ENCODE peak calls at places on chromosomes 3 and 15, in eight cellular contexts. O is HS-5; I is H4; T is cardiac fibroblast; D is iris pigment epithelial cell; G is GM23248; M is choroid plexus epithelial cell; J is activated gamma-delta T cell treated with anti-CD3 and anti-CD28 coated beads, Interleukin-2, amount 50 U/mL, for 16 hours. X is an unnamed sample.

GRCh38 chr3:140436421-140436820 is 241.4 kb upstream of the TRIM42 start:
- DNase-seq in O (no peak), I (no peak), T (no peak), G (no peak), D (no peak), J (no peak), M (no peak), X (no peak)

GRCh38 chr3:165217739-165218138 is 21.6 kb upstream of the SLITRK3 start:
- DNase-seq in D (no peak), T (no peak), G (no peak), O (no peak), J (no peak), M (no peak), I (no peak), X (no peak)

GRCh38 chr15:43093026-43093425 is 12.8 kb downstream of the UBR1 start:
- DNase-seq in I (no peak), O (no peak), G (peak; percentile 6), J (no peak), T (peak; percentile 79), M (peak; percentile 62), D (peak; percentile 67), X (peak; percentile 35)

GRCh38 chr3:99953596-99953995 is 135.9 kb downstream of the CMSS1 start:
- DNase-seq in T (no peak), I (no peak), M (no peak), D (no peak), J (no peak), G (no peak), O (no peak), X (peak; percentile 36)

GRCh38 chr15:100520132-100520921 is 8.4 kb downstream of the CERS3 start:
- DNase-seq in M (no peak), D (no peak), I (no peak), G (no peak), J (no peak), T (no peak), O (no peak), X (no peak)

GRCh38 chr3:134066539-134067310 is 37.0 kb upstream of the SLCO2A1 start:
- DNase-seq in I (peak; percentile 43), T (peak; percentile 72), M (no peak), G (peak; percentile 28), J (no peak), O (no peak), D (no peak), X (peak; percentile 92)

GRCh38 chr3:168071535-168071934 is 24.2 kb downstream of the GOLIM4 start:
- DNase-seq in I (peak; percentile 81), T (peak; percentile 70), G (peak; percentile 96), M (peak; percentile 89), J (no peak), O (peak; percentile 79), D (peak; percentile 96), X (peak; percentile 77)

GRCh38 chr3:126891791-126892190 is 91.1 kb upstream of the PLXNA1 start:
- DNase-seq in M (no peak), T (no peak), I (no peak), J (no peak), G (no peak), D (no peak), O (no peak), X (no peak)

GRCh38 chr3:16884084-16884747 is 539 bp upstream of the PLCL2 start:
- DNase-seq in D (peak; percentile 45), G (peak; percentile 51), T (peak; percentile 62), J (peak; percentile 64), M (peak; percentile 58), O (no peak), I (no peak), X (no peak)

GRCh38 chr3:69011331-69011730 is 2.2 kb downstream of the EOGT start:
- DNase-seq in I (no peak), D (peak; percentile 18), T (no peak), M (no peak), J (no peak), O (no peak), G (peak; percentile 65), X (no peak)

GRCh38 chr3:149494759-149495580 is 20.5 kb downstream of the TM4SF4 start:
- DNase-seq in G (peak; percentile 80), M (peak; percentile 38), T (no peak), O (peak; percentile 69), I (no peak), J (no peak), D (peak; percentile 73), X (no peak)

GRCh38 chr3:129399145-129399894 is 29.1 kb downstream of the EFCAB12 start:
- DNase-seq in D (peak; percentile 96), T (peak; percentile 98), I (peak; percentile 97), G (peak; percentile 97), J (peak; percentile 57), M (peak; percentile 98), O (peak; percentile 95), X (peak; percentile 86)

GRCh38 chr3:170410428-170411029 is 8.1 kb upstream of the CLDN11 start:
- DNase-seq in G (peak; percentile 49), J (no peak), I (no peak), M (peak; percentile 71), D (peak; percentile 36), O (no peak), T (peak; percentile 50), X (no peak)

GRCh38 chr15:82133251-82133650 is 87.4 kb upstream of the MEX3B start:
- DNase-seq in J (no peak), M (no peak), O (no peak), D (no peak), G (peak; percentile 30), T (no peak), I (no peak), X (no peak)

GRCh38 chr15:65914371-65914770 is 45.1 kb downstream of the RAB11A start:
- DNase-seq in I (no peak), D (no peak), J (no peak), G (peak; percentile 8), M (no peak), T (no peak), O (no peak), X (no peak)

GRCh38 chr3:138202945-138203701 is 16.0 kb downstream of the ARMC8 start:
- DNase-seq in J (no peak), T (no peak), D (no peak), M (no peak), O (no peak), G (no peak), I (no peak), X (no peak)

GRCh38 chr3:18559323-18559972 is 134.3 kb upstream of the SATB1 start:
- DNase-seq in T (peak; percentile 30), G (peak; percentile 57), M (peak; percentile 6), I (peak; percentile 8), D (peak; percentile 30), J (no peak), O (no peak), X (peak; percentile 13)

GRCh38 chr3:52237659-52238172 is 1.2 kb downstream of the TWF2 start:
- DNase-seq in J (no peak), I (peak; percentile 75), M (peak; percentile 90), O (peak; percentile 72), D (peak; percentile 91), T (peak; percentile 86), G (peak; percentile 98), X (peak; percentile 92)

GRCh38 chr3:48655586-48655985 is 7.1 kb downstream of the CELSR3 start:
- DNase-seq in M (no peak), D (no peak), T (no peak), J (peak; percentile 35), G (peak; percentile 18), O (no peak), I (no peak), X (no peak)

GRCh38 chr3:278300-279064 is 81.9 kb downstream of the CHL1 start:
- DNase-seq in I (no peak), G (no peak), T (no peak), O (no peak), M (no peak), D (no peak), J (no peak), X (no peak)

GRCh38 chr15:99430881-99431401 is 134.8 kb upstream of the MEF2A start:
- DNase-seq in G (no peak), O (no peak), J (no peak), M (no peak), D (no peak), I (no peak), T (no peak), X (no peak)

GRCh38 chr15:45847645-45848044 is 212.8 kb downstream of the SQOR start:
- DNase-seq in J (no peak), M (no peak), D (no peak), T (no peak), G (no peak), I (no peak), O (no peak), X (no peak)

GRCh38 chr3:45145223-45145622 is 955 bp downstream of the CDCP1 start:
- DNase-seq in G (no peak), D (no peak), O (no peak), J (no peak), T (no peak), M (no peak), I (no peak), X (no peak)

GRCh38 chr3:16300881-16301359 is 35.9 kb downstream of the OXNAD1 start:
- DNase-seq in T (no peak), G (no peak), O (no peak), J (peak; percentile 35), D (no peak), I (no peak), M (no peak), X (no peak)

GRCh38 chr3:136465296-136465695 is 215.2 kb downstream of the PCCB start:
- DNase-seq in D (peak; percentile 55), J (no peak), O (no peak), M (no peak), G (peak; percentile 83), T (peak; percentile 5), I (no peak), X (no peak)

GRCh38 chr3:12409625-12410596 is 74.4 kb upstream of the TSEN2 start:
- DNase-seq in M (no peak), G (no peak), J (no peak), D (no peak), O (no peak), I (no peak), T (no peak), X (no peak)

GRCh38 chr15:67109141-67110034 is 44.0 kb downstream of the SMAD3 start:
- DNase-seq in G (peak; percentile 92), J (no peak), O (peak; percentile 88), D (peak; percentile 98), I (peak; percentile 97), M (peak; percentile 97), T (peak; percentile 99), X (peak; percentile 99)

GRCh38 chr3:194632983-194633348 is 253 bp downstream of the TMEM44 start:
- DNase-seq in O (no peak), D (peak; percentile 38), J (no peak), M (no peak), T (no peak), G (peak; percentile 66), I (no peak), X (peak; percentile 12)

GRCh38 chr15:51368751-51369450 is 27.4 kb downstream of the GLDN start:
- DNase-seq in G (peak; percentile 69), O (peak; percentile 63), I (peak; percentile 98), M (peak; percentile 70), J (no peak), D (peak; percentile 95), T (peak; percentile 30), X (peak; percentile 44)

X was measured in NCI-H226.